ENCODE peak calls at places on chromosomes 13 and 19, in seven cellular contexts. I is colonic mucosa, Y is endothelial cell, Q is heart right ventricle, N is tibial artery, U is RPMI8226, M is ELF-1. G is an unnamed sample.

GRCh38 chr13:46179576-46180368 is 2.2 kb downstream of the LCP1 start:
- DNase-seq in U (peak; percentile 62), I (peak; percentile 65), Q (peak; percentile 40), N (peak; percentile 70), Y (no peak), M (no peak), G (no peak)

GRCh38 chr13:91133941-91134772 is 213.3 kb upstream of the MIR17HG start:
- DNase-seq in M (peak; percentile 46), Q (no peak), N (peak; percentile 29), I (peak; percentile 44), Y (peak; percentile 41), U (peak; percentile 13), G (peak; percentile 62)

GRCh38 chr13:76708138-76708537 is 178.1 kb downstream of the KCTD12 start:
- DNase-seq in M (no peak), U (no peak), N (no peak), I (no peak), Y (no peak), Q (no peak), G (no peak)

GRCh38 chr13:113658836-113659235 is 838 bp upstream of the ATP4B start:
- DNase-seq in I (no peak), M (no peak), N (no peak), Y (no peak), Q (no peak), U (no peak), G (no peak)

GRCh38 chr19:39765091-39766076 is 13.3 kb upstream of the LEUTX start:
- DNase-seq in U (peak; percentile 50), Y (peak; percentile 67), M (peak; percentile 44), Q (no peak), N (no peak), I (peak; percentile 44), G (peak; percentile 36)

GRCh38 chr13:43629691-43630480 is 156.9 kb downstream of the ENOX1 start:
- DNase-seq in I (no peak), U (no peak), M (no peak), Q (no peak), N (no peak), Y (no peak), G (no peak)

GRCh38 chr19:10295305-10295846 is 5.6 kb downstream of the ICAM5 start:
- DNase-seq in Q (peak; percentile 44), Y (no peak), I (peak; percentile 58), N (no peak), M (peak; percentile 39), U (no peak), G (no peak)

GRCh38 chr13:85367887-85368286 is 431.3 kb downstream of the SLITRK6 start:
- DNase-seq in Q (no peak), I (no peak), M (no peak), N (no peak), U (no peak), Y (no peak), G (no peak)

GRCh38 chr19:36986601-36987000 is 70.5 kb downstream of the ZNF568 start:
- DNase-seq in Y (no peak), N (no peak), M (no peak), I (no peak), Q (no peak), U (no peak), G (no peak)

GRCh38 chr19:4064551-4065260 is 2.0 kb downstream of the ZBTB7A start:
- DNase-seq in Q (peak; percentile 63), I (peak; percentile 61), N (peak; percentile 70), M (no peak), U (peak; percentile 48), Y (peak; percentile 47), G (peak; percentile 58)

GRCh38 chr19:27673986-27674385 is 1539.0 kb downstream of the UQCRFS1 start:
- DNase-seq in Y (no peak), N (no peak), Q (no peak), M (no peak), I (no peak), U (no peak), G (no peak)

GRCh38 chr13:24618219-24618955 is 61.8 kb upstream of the ATP12A start:
- DNase-seq in N (no peak), M (peak; percentile 5), I (no peak), Y (no peak), U (no peak), Q (no peak), G (peak; percentile 9)

GRCh38 chr19:32380269-32380668 is 25.3 kb upstream of the DPY19L3 start:
- DNase-seq in Y (no peak), M (no peak), N (no peak), Q (no peak), I (no peak), U (no peak), G (no peak)

GRCh38 chr13:82688400-82688999 is 1193.8 kb downstream of the SLITRK1 start:
- DNase-seq in Q (no peak), M (no peak), I (no peak), Y (no peak), U (peak; percentile 3), N (no peak), G (no peak)

GRCh38 chr13:26965976-26966375 is 205.4 kb upstream of the GPR12 start:
- DNase-seq in U (no peak), Q (peak; percentile 71), I (no peak), N (no peak), Y (no peak), M (no peak), G (peak; percentile 75)

G was measured in body of pancreas.